ENCODE peak calls at places on chromosomes 2 and 18, in ten cellular contexts. V is psoas muscle, U is gastrocnemius medialis, P is kidney, B is heart right ventricle, S is Peyer's patch, T is endodermal cell, X is pancreas, D is fibroblast of lung, L is lower leg skin. Q is an unnamed sample.

GRCh38 chr18:35938158-35938557 is 34.3 kb upstream of the RMP24 start:
- DNase-seq in V (no peak), U (no peak), P (no peak), B (no peak), S (no peak), T (no peak), X (no peak), D (peak; percentile 63), L (no peak), Q (no peak)

GRCh38 chr2:208386546-208386945 is 20.0 kb upstream of the PTH2R start:
- DNase-seq in V (no peak), U (no peak), P (no peak), B (no peak), S (no peak), T (no peak), X (no peak), D (no peak), L (no peak), Q (no peak)

GRCh38 chr2:151097930-151098329 is 163.7 kb downstream of the RBM43 start:
- DNase-seq in V (no peak), U (no peak), P (no peak), B (no peak), S (no peak), T (no peak), X (no peak), D (peak; percentile 28), L (no peak), Q (no peak)

GRCh38 chr18:55384551-55385275 is 203.3 kb downstream of the TCF4 start:
- DNase-seq in V (no peak), U (no peak), P (no peak), B (no peak), S (peak; percentile 43), T (peak; percentile 84), X (no peak), D (peak; percentile 45), L (no peak), Q (no peak)

GRCh38 chr2:8368463-8368862 is 313.4 kb upstream of the ID2 start:
- DNase-seq in V (no peak), U (no peak), P (no peak), B (no peak), S (no peak), T (no peak), X (no peak), D (no peak), L (no peak), Q (no peak)

GRCh38 chr2:120431386-120432292 is 85.7 kb downstream of the INHBB start:
- DNase-seq in V (no peak), U (no peak), P (no peak), B (no peak), S (no peak), T (peak; percentile 32), X (no peak), D (no peak), L (no peak), Q (no peak)

GRCh38 chr2:66370824-66371223 is 64.1 kb upstream of the MEIS1 start:
- DNase-seq in V (no peak), U (no peak), P (no peak), B (no peak), S (no peak), T (no peak), X (no peak), D (peak; percentile 4), L (no peak), Q (no peak)

GRCh38 chr2:234165421-234165820 is 114.9 kb downstream of the SPP2 start:
- DNase-seq in V (no peak), U (no peak), P (no peak), B (no peak), S (no peak), T (no peak), X (no peak), D (peak; percentile 98), L (no peak), Q (no peak)

GRCh38 chr2:178679891-178680290 is 127.3 kb downstream of the TTN start:
- DNase-seq in V (no peak), U (no peak), P (no peak), B (no peak), S (no peak), T (no peak), X (no peak), D (no peak), L (no peak), Q (no peak)

GRCh38 chr2:178676046-178676445 is 131.2 kb downstream of the TTN start:
- DNase-seq in V (no peak), U (no peak), P (no peak), B (no peak), S (no peak), T (no peak), X (no peak), D (no peak), L (no peak), Q (no peak)

GRCh38 chr2:178677599-178677998 is 129.6 kb downstream of the TTN start:
- DNase-seq in V (no peak), U (no peak), P (no peak), B (no peak), S (no peak), T (no peak), X (no peak), D (no peak), L (no peak), Q (no peak)

DNA sequence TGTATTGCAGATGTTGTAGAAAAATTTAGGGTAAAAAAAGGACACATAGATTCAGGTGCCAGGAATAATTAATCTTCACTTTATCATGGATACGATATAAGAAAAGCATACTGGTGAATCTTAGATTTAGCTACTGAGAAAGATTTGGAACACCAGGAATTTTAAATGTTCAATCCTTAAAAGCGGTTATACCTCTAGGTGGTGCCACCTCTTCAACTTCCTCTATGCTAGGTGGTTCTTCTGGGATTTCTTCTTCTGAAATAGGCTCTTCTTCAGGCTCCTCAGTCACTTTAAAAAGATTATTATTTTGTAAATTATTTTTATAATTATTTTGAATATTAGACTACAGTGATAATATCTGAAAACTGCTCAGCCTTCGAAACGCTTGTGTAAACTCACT is 133.1 kb downstream of the TTN start:
- DNase-seq in V (no peak), U (no peak), P (no peak), B (no peak), S (no peak), T (no peak), X (no peak), D (no peak), L (no peak), Q (no peak)
- TF ChIP-seq CTCF in V (peak; percentile 23), U (no peak), P (no peak), B (peak; percentile 12), S (no peak), T (peak; percentile 66), X (no peak), D (no peak), L (no peak), Q (no peak)

DNA sequence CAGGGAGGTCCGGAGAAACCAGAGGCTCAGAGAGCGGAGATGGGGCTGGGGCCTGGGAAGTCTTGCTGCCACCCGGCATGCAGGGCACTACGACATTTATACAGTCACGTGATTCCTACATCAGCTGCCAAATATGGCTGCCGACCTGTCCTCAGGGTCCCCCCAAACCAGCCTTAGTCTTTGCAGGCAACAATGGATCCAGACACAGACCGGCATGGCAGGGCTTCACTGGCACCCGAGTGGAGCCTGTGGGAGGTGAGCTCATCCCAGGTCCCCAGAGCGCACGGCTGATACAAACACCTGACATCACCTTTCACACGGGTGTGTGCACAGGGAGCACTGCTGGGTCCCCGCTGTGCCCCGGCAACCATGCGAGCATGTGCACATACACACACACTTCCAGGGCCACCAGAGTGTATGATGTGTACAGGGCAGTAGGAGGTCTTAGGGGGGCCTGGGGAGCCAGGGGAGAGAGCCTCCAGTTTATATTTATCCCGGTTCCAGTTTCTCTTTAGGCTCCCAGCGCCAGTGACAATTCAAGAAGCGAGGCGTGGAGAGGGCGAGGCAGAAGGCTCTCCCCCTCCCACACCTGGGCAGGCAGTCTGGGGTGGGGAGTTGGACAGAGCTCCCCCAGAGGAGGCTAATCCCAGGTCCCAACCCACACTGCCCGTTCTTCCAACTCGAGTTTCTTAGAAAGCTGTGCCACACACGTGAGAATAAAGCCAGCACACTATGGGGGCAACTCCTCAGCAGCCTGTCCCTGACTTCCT is 2.7 kb downstream of the SEMA4C start:
- DNase-seq in V (no peak), U (no peak), P (no peak), B (no peak), S (no peak), T (no peak), X (no peak), D (no peak), L (no peak), Q (no peak)
- H3K4me3 ChIP-seq in V (peak overlapping the region; percentile 92), U (no peak overlapping the region), P (peak overlapping the region; percentile 65), B (peak overlapping the region; percentile 98), S (peak overlapping the region; percentile 63), T (peak overlapping the region; percentile 93), X (no peak overlapping the region), D (peak overlapping the region; percentile 63), L (no peak overlapping the region), Q (peak overlapping the region; percentile 97)

DNA sequence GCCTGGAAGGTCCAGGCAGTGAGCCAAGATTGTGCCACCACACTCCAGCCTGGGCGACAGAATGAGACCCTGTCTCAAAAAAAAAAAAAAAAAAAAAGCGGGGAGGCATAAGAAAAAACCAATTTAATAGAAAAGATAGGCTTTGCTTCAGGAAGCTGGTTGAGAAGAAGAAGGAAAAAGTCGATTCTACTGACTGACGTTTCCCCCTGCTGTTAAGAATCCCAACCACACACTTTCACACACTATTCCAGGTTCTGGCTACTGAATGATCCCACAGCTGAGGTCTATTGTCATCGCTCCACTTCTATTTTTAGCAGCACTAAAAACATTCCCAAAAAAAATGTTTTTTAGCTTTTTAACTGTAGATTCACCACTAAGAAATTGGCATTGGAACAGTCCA is 6.7 kb upstream of the CHCHD5 start:
- DNase-seq in V (no peak), U (no peak), P (no peak), B (no peak), S (no peak), T (no peak), X (no peak), D (peak; percentile 51), L (no peak), Q (no peak)
- TF ChIP-seq CTCF in V (no peak), U (no peak), P (no peak), B (no peak), S (no peak), T (peak; percentile 56), X (no peak), D (peak; percentile 40), L (no peak), Q (no peak)

GRCh38 chr2:209772316-209772715 is 684 bp downstream of the UNC80 start:
- DNase-seq in V (no peak), U (no peak), P (no peak), B (no peak), S (no peak), T (no peak), X (no peak), D (no peak), L (no peak), Q (no peak)

GRCh38 chr2:209766613-209767012 is 5.0 kb upstream of the UNC80 start:
- DNase-seq in V (no peak), U (no peak), P (no peak), B (no peak), S (no peak), T (no peak), X (no peak), D (no peak), L (no peak), Q (no peak)

GRCh38 chr2:209767316-209767715 is 4.3 kb upstream of the UNC80 start:
- DNase-seq in V (no peak), U (no peak), P (no peak), B (no peak), S (no peak), T (no peak), X (no peak), D (no peak), L (no peak), Q (no peak)

GRCh38 chr2:209771474-209772292 is at the start of gene UNC80:
- DNase-seq in V (peak; percentile 50), U (no peak), P (peak; percentile 82), B (peak; percentile 70), S (no peak), T (peak; percentile 95), X (peak; percentile 73), D (peak; percentile 72), L (no peak), Q (peak; percentile 61)

GRCh38 chr2:209768557-209768956 is 3.1 kb upstream of the UNC80 start:
- DNase-seq in V (no peak), U (no peak), P (no peak), B (no peak), S (no peak), T (no peak), X (no peak), D (no peak), L (no peak), Q (no peak)
- H3K4me3 ChIP-seq in V (no peak overlapping the region), U (no peak overlapping the region), P (no peak overlapping the region), B (no peak overlapping the region), S (no peak overlapping the region), T (no peak overlapping the region), X (no peak overlapping the region), D (no peak overlapping the region), L (no peak overlapping the region), Q (no peak overlapping the region)

Q was measured in lower lobe of right lung.